ENCODE peak calls at places on chromosome 11, in seven cellular contexts. F is tibial artery, T is esophagus squamous epithelium, E is spleen, C is psoas muscle, P is endothelial cell of umbilical vein, X is kidney. J is an unnamed sample.

GRCh38 chr11:126317681-126318641 is 14.1 kb downstream of the DCPS start:
- DNase-seq in X (peak; percentile 90), E (peak; percentile 55), C (peak; percentile 78), T (no peak), P (no peak), F (peak; percentile 85), J (no peak)

GRCh38 chr11:2270322-2271076 is at the start of gene ASCL2:
- DNase-seq in E (peak; percentile 78), F (no peak), P (no peak), T (no peak), X (no peak), C (no peak), J (peak; percentile 24)

GRCh38 chr11:14213006-14213405 is 146.0 kb downstream of the RRAS2 start:
- DNase-seq in X (no peak), E (no peak), F (no peak), T (no peak), P (no peak), C (no peak), J (no peak)

GRCh38 chr11:77287136-77287535 is 14.3 kb downstream of the GDPD4 start:
- DNase-seq in F (no peak), T (no peak), E (no peak), X (no peak), P (no peak), C (no peak), J (no peak)

GRCh38 chr11:114172055-114172861 is 112.7 kb downstream of the ZBTB16 start:
- DNase-seq in T (no peak), F (no peak), C (no peak), P (no peak), E (no peak), X (no peak), J (no peak)

GRCh38 chr11:114078423-114078822 is 18.9 kb downstream of the ZBTB16 start:
- DNase-seq in F (no peak), P (no peak), T (no peak), X (no peak), E (no peak), C (no peak), J (no peak)

GRCh38 chr11:61917043-61917356 is 366 bp downstream of the RAB3IL1 start:
- DNase-seq in F (no peak), P (no peak), X (no peak), E (no peak), T (no peak), C (no peak), J (no peak)

GRCh38 chr11:1060885-1061616 is 13.6 kb upstream of the MUC2 start:
- DNase-seq in X (peak; percentile 79), C (peak; percentile 7), F (peak; percentile 18), T (no peak), E (peak; percentile 80), P (peak; percentile 36), J (no peak)

GRCh38 chr11:106172389-106172991 is 95.0 kb downstream of the AASDHPPT start:
- DNase-seq in P (no peak), C (no peak), F (no peak), T (no peak), X (no peak), E (no peak), J (no peak)

GRCh38 chr11:11533751-11534150 is 88.1 kb downstream of the GALNT18 start:
- DNase-seq in P (no peak), X (no peak), F (no peak), E (no peak), C (no peak), T (no peak), J (no peak)

GRCh38 chr11:1834791-1835670 is at the start of gene SYT8:
- DNase-seq in P (no peak), C (no peak), E (peak; percentile 72), T (no peak), F (no peak), X (peak; percentile 84), J (no peak)

GRCh38 chr11:86799680-86800075 is 664 bp upstream of the PRSS23 start:
- DNase-seq in P (peak; percentile 20), X (peak; percentile 68), C (no peak), E (no peak), T (no peak), F (no peak), J (no peak)

GRCh38 chr11:41431784-41432183 is 27.7 kb downstream of the LRRC4C start:
- DNase-seq in C (no peak), T (no peak), E (no peak), P (no peak), F (no peak), X (no peak), J (no peak)

GRCh38 chr11:66554602-66555001 is 7.9 kb downstream of the ACTN3 start:
- DNase-seq in X (no peak), E (no peak), P (no peak), C (no peak), T (no peak), F (no peak), J (no peak)

GRCh38 chr11:16167706-16168487 is 188.4 kb downstream of the SOX6 start:
- DNase-seq in F (no peak), E (no peak), T (no peak), P (no peak), C (no peak), X (no peak), J (no peak)

GRCh38 chr11:68384530-68385081 is 72.2 kb downstream of the LRP5 start:
- DNase-seq in X (no peak), T (no peak), C (no peak), E (peak; percentile 64), F (no peak), P (no peak), J (no peak)

GRCh38 chr11:65226103-65226442 is 35.7 kb upstream of the POLA2 start:
- DNase-seq in E (no peak), F (no peak), X (no peak), T (no peak), P (no peak), C (no peak), J (no peak)
- H3K27ac ChIP-seq in E (no peak overlapping the region), F (peak overlapping the region; percentile 54), X (no peak overlapping the region), T (peak overlapping the region; percentile 83), P (no peak overlapping the region), C (no peak overlapping the region), J (no peak overlapping the region)

GRCh38 chr11:73142128-73142377 is at the start of gene FCHSD2:
- DNase-seq in T (no peak), P (no peak), E (no peak), F (no peak), C (no peak), X (no peak), J (no peak)

GRCh38 chr11:73141309-73142127 is 600 bp downstream of the FCHSD2 start:
- DNase-seq in P (peak; percentile 79), T (no peak), C (peak; percentile 80), X (peak; percentile 95), E (peak; percentile 95), F (peak; percentile 79), J (peak; percentile 39)

GRCh38 chr11:73139476-73140198 is 2.5 kb downstream of the FCHSD2 start:
- DNase-seq in X (no peak), C (no peak), E (no peak), F (no peak), T (no peak), P (peak; percentile 89), J (no peak)

GRCh38 chr11:73141031-73141308 is 1.1 kb downstream of the FCHSD2 start:
- DNase-seq in F (peak; percentile 37), X (peak; percentile 77), E (peak; percentile 91), P (no peak), T (no peak), C (peak; percentile 38), J (peak; percentile 37)

GRCh38 chr11:73140213-73141030 is 1.7 kb downstream of the FCHSD2 start:
- DNase-seq in X (peak; percentile 78), C (peak; percentile 28), T (no peak), E (peak; percentile 84), F (peak; percentile 32), P (peak; percentile 62), J (no peak)
- TF ChIP-seq CTCF in X (no peak), C (no peak), T (no peak), E (no peak), F (no peak), P (no peak), J (no peak)

GRCh38 chr11:64858467-64859401 is 14.3 kb upstream of the CDC42BPG start:
- DNase-seq in P (no peak), F (no peak), X (peak; percentile 77), C (peak; percentile 86), E (peak; percentile 94), T (no peak), J (peak; percentile 35)

GRCh38 chr11:64861227-64861970 is 16.9 kb upstream of the CDC42BPG start:
- DNase-seq in P (no peak), F (no peak), E (peak; percentile 70), X (no peak), C (no peak), T (no peak), J (no peak)

GRCh38 chr11:64862914-64863313 is 15.5 kb downstream of the EHD1 start:
- DNase-seq in T (no peak), F (no peak), X (no peak), C (no peak), P (no peak), E (no peak), J (no peak)

GRCh38 chr11:64857485-64857884 is 13.0 kb upstream of the CDC42BPG start:
- DNase-seq in C (no peak), P (no peak), F (no peak), E (no peak), T (no peak), X (no peak), J (no peak)

GRCh38 chr11:64859542-64860414 is 15.3 kb upstream of the CDC42BPG start:
- DNase-seq in E (peak; percentile 88), T (no peak), F (no peak), C (no peak), X (peak; percentile 76), P (no peak), J (no peak)
- H3K27ac ChIP-seq in E (peak overlapping the region; percentile 90), T (peak overlapping the region; percentile 90), F (peak overlapping the region; percentile 97), C (peak overlapping the region; percentile 98), X (no peak overlapping the region), P (no peak overlapping the region), J (no peak overlapping the region)

GRCh38 chr11:118894192-118894591 is 10.5 kb downstream of the CXCR5 start:
- DNase-seq in E (peak; percentile 76), T (no peak), P (no peak), F (no peak), C (no peak), X (peak; percentile 55), J (no peak)

GRCh38 chr11:118893662-118894061 is 10.0 kb downstream of the CXCR5 start:
- DNase-seq in P (no peak), T (no peak), C (no peak), E (peak; percentile 83), X (peak; percentile 71), F (no peak), J (no peak)

GRCh38 chr11:118892964-118893363 is 9.3 kb downstream of the CXCR5 start:
- DNase-seq in T (no peak), C (no peak), P (no peak), F (no peak), E (peak; percentile 77), X (no peak), J (no peak)

GRCh38 chr11:118889796-118890195 is 6.1 kb downstream of the CXCR5 start:
- DNase-seq in P (no peak), E (no peak), C (peak; percentile 81), F (peak; percentile 90), T (no peak), X (peak; percentile 75), J (no peak)

DNA sequence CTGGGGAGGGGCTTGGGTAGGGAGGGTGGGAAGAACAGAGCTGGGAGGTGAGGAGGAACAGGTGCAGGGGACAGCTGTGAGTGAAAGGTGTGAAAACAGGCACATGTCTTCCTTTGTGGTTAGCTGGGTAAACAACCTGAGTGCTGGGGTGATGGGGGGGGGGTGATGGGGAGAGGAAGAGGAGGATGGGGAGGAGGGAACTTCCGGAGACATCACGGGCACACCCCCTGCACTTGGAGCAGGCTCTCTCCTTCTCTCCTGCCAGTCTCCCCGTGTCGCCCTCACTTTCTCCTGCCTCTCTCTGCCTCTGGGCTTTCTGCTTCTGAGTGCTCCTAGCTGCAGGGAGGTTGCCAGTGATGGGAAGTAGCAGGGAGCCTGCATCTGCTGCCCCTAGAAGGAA is 8.8 kb downstream of the CXCR5 start:
- DNase-seq in X (peak; percentile 64), E (peak; percentile 87), P (no peak), C (no peak), T (no peak), F (no peak), J (no peak)
- TF ChIP-seq CTCF in X (no peak), E (no peak), P (no peak), C (no peak), T (no peak), F (no peak), J (no peak)

J was measured in dorsolateral prefrontal cortex.